ENCODE peak calls at places on chromosomes 12 and 14, in six cellular contexts. One of them, this sample, is unnamed.

GRCh38 chr14:20834899-20835298 is 32.3 kb upstream of the RNASE1 start:
- DNase-seq in NCI-H1694: no peak
- DNase-seq in activated CD4-positive, alpha-beta T cell treated with anti-CD3 and anti-CD28 coated beads, Interleukin-2, amount 50 U/mL, for 1 hour: no peak
- DNase-seq in SW480: no peak
- DNase-seq in naive thymus-derived CD8-positive, alpha-beta T cell: no peak
- DNase-seq in T-helper 2 cell: no peak
- DNase-seq in this sample: no peak

GRCh38 chr12:50174971-50175715 is 8.0 kb upstream of the CERS5 start:
- DNase-seq in T-helper 2 cell: peak
- DNase-seq in NCI-H1694: peak
- DNase-seq in activated CD4-positive, alpha-beta T cell treated with anti-CD3 and anti-CD28 coated beads, Interleukin-2, amount 50 U/mL, for 1 hour: no peak
- DNase-seq in SW480: peak
- DNase-seq in naive thymus-derived CD8-positive, alpha-beta T cell: no peak
- DNase-seq in this sample: no peak

GRCh38 chr12:118361889-118362288 is 10.8 kb downstream of the TAOK3 start:
- DNase-seq in NCI-H1694: no peak
- DNase-seq in naive thymus-derived CD8-positive, alpha-beta T cell: no peak
- DNase-seq in SW480: no peak
- DNase-seq in T-helper 2 cell: no peak
- DNase-seq in activated CD4-positive, alpha-beta T cell treated with anti-CD3 and anti-CD28 coated beads, Interleukin-2, amount 50 U/mL, for 1 hour: no peak
- DNase-seq in this sample: no peak

GRCh38 chr12:15634010-15634676 is 155.0 kb downstream of the EPS8 start:
- DNase-seq in T-helper 2 cell: no peak
- DNase-seq in NCI-H1694: no peak
- DNase-seq in SW480: no peak
- DNase-seq in naive thymus-derived CD8-positive, alpha-beta T cell: no peak
- DNase-seq in activated CD4-positive, alpha-beta T cell treated with anti-CD3 and anti-CD28 coated beads, Interleukin-2, amount 50 U/mL, for 1 hour: no peak
- DNase-seq in this sample: no peak

GRCh38 chr14:102776761-102777710 is at the start of gene TRAF3:
- DNase-seq in naive thymus-derived CD8-positive, alpha-beta T cell: peak
- DNase-seq in NCI-H1694: no peak
- DNase-seq in SW480: peak
- DNase-seq in T-helper 2 cell: peak
- DNase-seq in activated CD4-positive, alpha-beta T cell treated with anti-CD3 and anti-CD28 coated beads, Interleukin-2, amount 50 U/mL, for 1 hour: peak
- DNase-seq in this sample: peak

GRCh38 chr12:128966411-128966810 is 113.1 kb downstream of the GLT1D1 start:
- DNase-seq in activated CD4-positive, alpha-beta T cell treated with anti-CD3 and anti-CD28 coated beads, Interleukin-2, amount 50 U/mL, for 1 hour: no peak
- DNase-seq in SW480: no peak
- DNase-seq in T-helper 2 cell: no peak
- DNase-seq in NCI-H1694: no peak
- DNase-seq in naive thymus-derived CD8-positive, alpha-beta T cell: no peak
- DNase-seq in this sample: no peak

GRCh38 chr12:130146532-130146931 is 15.7 kb upstream of the FZD10 start:
- DNase-seq in activated CD4-positive, alpha-beta T cell treated with anti-CD3 and anti-CD28 coated beads, Interleukin-2, amount 50 U/mL, for 1 hour: no peak
- DNase-seq in SW480: no peak
- DNase-seq in naive thymus-derived CD8-positive, alpha-beta T cell: no peak
- DNase-seq in NCI-H1694: no peak
- DNase-seq in T-helper 2 cell: no peak
- DNase-seq in this sample: no peak

GRCh38 chr12:58453306-58453705 is 467.0 kb downstream of the LRIG3 start:
- DNase-seq in SW480: no peak
- DNase-seq in activated CD4-positive, alpha-beta T cell treated with anti-CD3 and anti-CD28 coated beads, Interleukin-2, amount 50 U/mL, for 1 hour: no peak
- DNase-seq in NCI-H1694: no peak
- DNase-seq in naive thymus-derived CD8-positive, alpha-beta T cell: no peak
- DNase-seq in T-helper 2 cell: no peak
- DNase-seq in this sample: no peak

GRCh38 chr14:71362282-71362681 is 455.0 kb downstream of the PCNX1 start:
- DNase-seq in naive thymus-derived CD8-positive, alpha-beta T cell: no peak
- DNase-seq in T-helper 2 cell: no peak
- DNase-seq in activated CD4-positive, alpha-beta T cell treated with anti-CD3 and anti-CD28 coated beads, Interleukin-2, amount 50 U/mL, for 1 hour: no peak
- DNase-seq in NCI-H1694: no peak
- DNase-seq in SW480: no peak
- DNase-seq in this sample: no peak

GRCh38 chr14:38078393-38078792 is 129.3 kb upstream of the SSTR1 start:
- DNase-seq in T-helper 2 cell: peak
- DNase-seq in SW480: peak
- DNase-seq in NCI-H1694: no peak
- DNase-seq in activated CD4-positive, alpha-beta T cell treated with anti-CD3 and anti-CD28 coated beads, Interleukin-2, amount 50 U/mL, for 1 hour: peak
- DNase-seq in naive thymus-derived CD8-positive, alpha-beta T cell: peak
- DNase-seq in this sample: no peak

GRCh38 chr12:46261658-46262057 is 7.2 kb downstream of the SLC38A1 start:
- DNase-seq in naive thymus-derived CD8-positive, alpha-beta T cell: no peak
- DNase-seq in SW480: no peak
- DNase-seq in T-helper 2 cell: no peak
- DNase-seq in NCI-H1694: no peak
- DNase-seq in activated CD4-positive, alpha-beta T cell treated with anti-CD3 and anti-CD28 coated beads, Interleukin-2, amount 50 U/mL, for 1 hour: no peak
- DNase-seq in this sample: no peak